ENCODE peak calls at places on chromosomes 3 and 15, in four cellular contexts. One of them, this sample, is unnamed.

GRCh38 chr3:31242026-31242455 is 290.7 kb upstream of the STT3B start:
- DNase-seq in endodermal cell: no peak
- DNase-seq in heart right ventricle: no peak
- DNase-seq in left ventricle myocardium inferior: no peak
- DNase-seq in this sample: no peak

GRCh38 chr15:66251065-66251789 is 2.3 kb downstream of the MEGF11 start:
- DNase-seq in endodermal cell: no peak
- DNase-seq in left ventricle myocardium inferior: no peak
- DNase-seq in heart right ventricle: no peak
- DNase-seq in this sample: no peak

GRCh38 chr3:27022096-27022761 is 347.0 kb downstream of the NEK10 start:
- DNase-seq in heart right ventricle: no peak
- DNase-seq in left ventricle myocardium inferior: no peak
- DNase-seq in endodermal cell: peak
- DNase-seq in this sample: no peak

GRCh38 chr3:49495016-49495415 is 24.9 kb downstream of the DAG1 start:
- DNase-seq in endodermal cell: no peak
- DNase-seq in heart right ventricle: no peak
- DNase-seq in left ventricle myocardium inferior: no peak
- DNase-seq in this sample: no peak

GRCh38 chr3:195151866-195152526 is 119.0 kb downstream of the XXYLT1 start:
- DNase-seq in endodermal cell: peak
- DNase-seq in heart right ventricle: no peak
- DNase-seq in left ventricle myocardium inferior: no peak
- DNase-seq in this sample: no peak

GRCh38 chr3:154089416-154090115 is 31.6 kb upstream of the ARHGEF26 start:
- DNase-seq in heart right ventricle: no peak
- DNase-seq in endodermal cell: no peak
- DNase-seq in left ventricle myocardium inferior: no peak
- DNase-seq in this sample: no peak

GRCh38 chr15:58457466-58457965 is 25.7 kb downstream of the LIPC start:
- DNase-seq in left ventricle myocardium inferior: no peak
- DNase-seq in heart right ventricle: no peak
- DNase-seq in endodermal cell: no peak
- DNase-seq in this sample: no peak

GRCh38 chr15:65583701-65584100 is 27.2 kb downstream of the INTS14 start:
- DNase-seq in endodermal cell: no peak
- DNase-seq in heart right ventricle: no peak
- DNase-seq in left ventricle myocardium inferior: no peak
- DNase-seq in this sample: no peak

GRCh38 chr15:67074886-67075229 is 9.5 kb downstream of the SMAD3 start:
- DNase-seq in left ventricle myocardium inferior: no peak
- DNase-seq in endodermal cell: no peak
- DNase-seq in heart right ventricle: no peak
- DNase-seq in this sample: no peak

GRCh38 chr3:59573911-59574310 is 524.1 kb upstream of the CFAP20DC start:
- DNase-seq in heart right ventricle: peak
- DNase-seq in left ventricle myocardium inferior: peak
- DNase-seq in endodermal cell: no peak
- DNase-seq in this sample: no peak

GRCh38 chr3:197613187-197613586 is 57.4 kb upstream of the BDH1 start:
- DNase-seq in left ventricle myocardium inferior: no peak
- DNase-seq in endodermal cell: no peak
- DNase-seq in heart right ventricle: no peak
- DNase-seq in this sample: no peak

GRCh38 chr3:71684752-71685151 is 40.5 kb downstream of the EIF4E3 start:
- DNase-seq in left ventricle myocardium inferior: no peak
- DNase-seq in heart right ventricle: no peak
- DNase-seq in endodermal cell: no peak
- DNase-seq in this sample: no peak

GRCh38 chr15:85762756-85763127 is 32.0 kb downstream of the KLHL25 start:
- DNase-seq in heart right ventricle: peak
- DNase-seq in endodermal cell: no peak
- DNase-seq in left ventricle myocardium inferior: peak
- DNase-seq in this sample: no peak

GRCh38 chr3:25452185-25452584 is 24.1 kb downstream of the RARB start:
- DNase-seq in heart right ventricle: no peak
- DNase-seq in endodermal cell: no peak
- DNase-seq in left ventricle myocardium inferior: no peak
- DNase-seq in this sample: no peak

GRCh38 chr3:134794950-134795775 is at the start of gene EPHB1:
- DNase-seq in left ventricle myocardium inferior: peak
- DNase-seq in endodermal cell: peak
- DNase-seq in heart right ventricle: peak
- DNase-seq in this sample: peak

GRCh38 chr3:70849911-70850699 is 537.7 kb upstream of the MDFIC2 start:
- DNase-seq in endodermal cell: no peak
- DNase-seq in left ventricle myocardium inferior: no peak
- DNase-seq in heart right ventricle: no peak
- DNase-seq in this sample: no peak

GRCh38 chr3:100635273-100635701 is 25.9 kb downstream of the ADGRG7 start:
- DNase-seq in heart right ventricle: no peak
- DNase-seq in endodermal cell: no peak
- DNase-seq in left ventricle myocardium inferior: no peak
- DNase-seq in this sample: no peak

GRCh38 chr3:72829701-72830100 is 18.5 kb downstream of the SHQ1 start:
- DNase-seq in left ventricle myocardium inferior: no peak
- DNase-seq in heart right ventricle: no peak
- DNase-seq in endodermal cell: no peak
- DNase-seq in this sample: no peak

DNA sequence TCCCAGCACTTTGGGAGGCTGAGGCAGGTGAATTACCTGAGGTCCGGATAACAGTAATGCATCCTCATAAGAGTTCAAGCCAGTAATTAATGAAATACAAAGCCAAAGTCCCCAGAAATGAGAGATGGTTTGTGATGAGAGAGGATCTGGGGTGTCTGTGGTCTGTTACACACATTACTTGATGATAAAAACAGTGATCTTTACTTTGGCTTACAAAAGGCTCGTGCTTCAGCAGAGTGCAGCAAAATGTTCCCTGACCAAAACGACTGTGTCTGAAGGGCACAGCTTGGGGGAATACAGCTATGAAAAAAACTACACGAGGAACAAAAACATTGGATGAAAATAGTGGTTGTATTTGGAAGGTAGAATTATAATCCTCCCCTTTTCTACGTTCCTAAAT is 40.9 kb downstream of the CRTC3 start:
- DNase-seq in left ventricle myocardium inferior: no peak
- DNase-seq in heart right ventricle: no peak
- DNase-seq in endodermal cell: no peak
- DNase-seq in this sample: no peak
- H3K4me3 ChIP-seq in left ventricle myocardium inferior: peak
- H3K4me3 ChIP-seq in heart right ventricle: no peak
- H3K4me3 ChIP-seq in endodermal cell: no peak
- H3K4me3 ChIP-seq in this sample: no peak

GRCh38 chr3:45842851-45843625 is 1.1 kb upstream of the LZTFL1 start:
- DNase-seq in left ventricle myocardium inferior: no peak
- DNase-seq in heart right ventricle: no peak
- DNase-seq in endodermal cell: no peak
- DNase-seq in this sample: no peak

GRCh38 chr3:45852828-45853227 is 10.9 kb upstream of the LZTFL1 start:
- DNase-seq in left ventricle myocardium inferior: no peak
- DNase-seq in endodermal cell: no peak
- DNase-seq in heart right ventricle: no peak
- DNase-seq in this sample: no peak

DNA sequence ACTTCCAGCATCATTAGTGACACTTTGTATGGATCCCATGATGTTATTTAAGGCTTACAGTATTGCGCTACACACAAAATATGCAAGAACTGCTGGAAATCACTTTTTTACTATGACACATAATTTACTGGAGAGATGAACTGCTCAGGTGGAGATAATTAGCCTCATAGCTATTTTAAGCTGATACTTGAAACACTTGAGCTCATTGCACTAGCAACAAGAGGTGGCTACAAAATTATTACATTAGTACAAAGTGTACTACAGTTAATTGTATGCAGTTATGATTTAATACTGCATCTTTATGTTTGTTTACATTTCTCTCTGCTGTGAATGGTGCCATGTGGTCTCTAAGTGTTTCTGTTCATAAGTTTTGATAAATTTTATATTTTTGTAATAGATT is 6.5 kb upstream of the LZTFL1 start:
- DNase-seq in endodermal cell: no peak
- DNase-seq in left ventricle myocardium inferior: no peak
- DNase-seq in heart right ventricle: no peak
- DNase-seq in this sample: no peak
- H3K27ac ChIP-seq in endodermal cell: no peak
- H3K27ac ChIP-seq in left ventricle myocardium inferior: no peak
- H3K27ac ChIP-seq in heart right ventricle: no peak
- H3K27ac ChIP-seq in this sample: no peak

DNA sequence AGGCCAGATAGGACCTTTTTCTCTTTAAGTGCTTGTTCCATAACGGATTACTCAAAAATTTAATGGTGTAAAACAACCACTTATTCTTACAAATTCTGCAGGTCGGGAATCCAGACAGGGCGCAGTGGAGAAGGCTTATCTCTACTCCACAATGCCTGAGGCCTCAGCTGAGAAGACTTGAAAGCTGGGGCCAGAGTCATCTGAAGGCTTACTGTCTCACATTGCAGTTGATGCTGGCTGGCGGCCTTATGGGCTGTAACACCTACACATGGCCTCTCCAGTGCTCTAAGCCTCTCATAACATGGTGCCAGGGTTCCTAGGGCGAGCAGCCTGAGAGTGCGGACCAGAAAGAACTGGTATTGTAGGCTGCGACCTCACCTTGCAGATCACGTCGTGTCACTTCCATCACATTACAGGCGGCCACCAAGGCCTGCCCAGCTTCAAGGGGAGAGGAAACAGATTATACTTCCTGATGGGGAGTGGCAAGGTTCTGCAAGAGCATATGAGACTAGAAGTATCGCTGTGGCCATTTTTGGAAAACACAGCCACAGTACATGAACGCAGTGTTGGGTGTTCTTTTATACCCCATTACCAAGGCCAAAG is 32.4 kb downstream of the CMTM7 start:
- DNase-seq in left ventricle myocardium inferior: no peak
- DNase-seq in heart right ventricle: no peak
- DNase-seq in endodermal cell: no peak
- DNase-seq in this sample: no peak
- H3K4me3 ChIP-seq in left ventricle myocardium inferior: no peak
- H3K4me3 ChIP-seq in heart right ventricle: no peak
- H3K4me3 ChIP-seq in endodermal cell: no peak
- H3K4me3 ChIP-seq in this sample: no peak

GRCh38 chr15:71409541-71409940 is 294.3 kb downstream of the THSD4 start:
- DNase-seq in left ventricle myocardium inferior: no peak
- DNase-seq in heart right ventricle: no peak
- DNase-seq in endodermal cell: no peak
- DNase-seq in this sample: no peak

GRCh38 chr15:71410347-71410746 is 295.1 kb downstream of the THSD4 start:
- DNase-seq in left ventricle myocardium inferior: no peak
- DNase-seq in endodermal cell: no peak
- DNase-seq in heart right ventricle: no peak
- DNase-seq in this sample: no peak

GRCh38 chr15:71414778-71415177 is 299.5 kb downstream of the THSD4 start:
- DNase-seq in left ventricle myocardium inferior: no peak
- DNase-seq in heart right ventricle: no peak
- DNase-seq in endodermal cell: no peak
- DNase-seq in this sample: no peak

GRCh38 chr15:71413419-71413818 is 298.1 kb downstream of the THSD4 start:
- DNase-seq in endodermal cell: no peak
- DNase-seq in heart right ventricle: no peak
- DNase-seq in left ventricle myocardium inferior: no peak
- DNase-seq in this sample: no peak

GRCh38 chr15:71411538-71412482 is 296.5 kb downstream of the THSD4 start:
- DNase-seq in heart right ventricle: no peak
- DNase-seq in left ventricle myocardium inferior: no peak
- DNase-seq in endodermal cell: no peak
- DNase-seq in this sample: peak
- H3K27ac ChIP-seq in heart right ventricle: peak
- H3K27ac ChIP-seq in left ventricle myocardium inferior: peak
- H3K27ac ChIP-seq in endodermal cell: no peak
- H3K27ac ChIP-seq in this sample: peak

DNA sequence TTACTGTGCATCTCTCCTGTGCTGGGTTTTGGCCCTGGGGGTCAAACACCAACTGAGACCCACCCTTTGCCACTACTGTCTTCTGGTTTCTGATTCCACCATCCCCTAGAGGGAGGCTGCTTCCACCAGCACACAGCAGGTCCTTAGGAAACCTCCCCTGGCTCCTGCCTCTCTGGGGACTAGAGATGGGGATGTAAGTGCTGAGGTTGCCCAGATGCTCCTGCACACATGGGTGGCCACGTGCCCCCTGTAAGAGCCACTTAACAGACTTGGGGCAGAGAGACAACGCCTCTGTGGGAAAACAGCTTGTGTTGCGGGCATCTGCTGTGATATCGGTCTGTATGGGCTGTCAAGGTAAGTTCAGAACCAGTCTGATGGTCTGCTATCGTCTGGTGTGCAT is 83.4 kb downstream of the ATP2B2 start:
- DNase-seq in left ventricle myocardium inferior: no peak
- DNase-seq in endodermal cell: no peak
- DNase-seq in heart right ventricle: no peak
- DNase-seq in this sample: no peak
- H3K4me3 ChIP-seq in left ventricle myocardium inferior: no peak
- H3K4me3 ChIP-seq in endodermal cell: no peak
- H3K4me3 ChIP-seq in heart right ventricle: no peak
- H3K4me3 ChIP-seq in this sample: no peak

This sample was measured in tibial artery.